ENCODE peak calls at places on chromosomes 6 and 20, in five cellular contexts. One of them, this sample, is unnamed.

GRCh38 chr20:64090165-64090564 is 6.0 kb upstream of the LKAAEAR1 start:
- DNase-seq in effector CD4-positive, alpha-beta T cell: no peak
- DNase-seq in posterior vena cava: no peak
- DNase-seq in Peyer's patch: no peak
- DNase-seq in stimulated activated CD4-positive, alpha-beta T cell treated with anti-CD3 and anti-CD28 coated beads, TNF-alpha, amount 100 ng/mL, for 24 hours: no peak
- DNase-seq in this sample: no peak

GRCh38 chr20:1392443-1392692 is 486 bp downstream of the FKBP1A start:
- DNase-seq in posterior vena cava: no peak
- DNase-seq in stimulated activated CD4-positive, alpha-beta T cell treated with anti-CD3 and anti-CD28 coated beads, TNF-alpha, amount 100 ng/mL, for 24 hours: no peak
- DNase-seq in Peyer's patch: no peak
- DNase-seq in effector CD4-positive, alpha-beta T cell: no peak
- DNase-seq in this sample: no peak

GRCh38 chr6:15310680-15311079 is 64.8 kb downstream of the JARID2 start:
- DNase-seq in stimulated activated CD4-positive, alpha-beta T cell treated with anti-CD3 and anti-CD28 coated beads, TNF-alpha, amount 100 ng/mL, for 24 hours: no peak
- DNase-seq in Peyer's patch: no peak
- DNase-seq in effector CD4-positive, alpha-beta T cell: no peak
- DNase-seq in posterior vena cava: no peak
- DNase-seq in this sample: peak; percentile 78

GRCh38 chr6:170098428-170099170 is 192.3 kb downstream of the DLL1 start:
- DNase-seq in effector CD4-positive, alpha-beta T cell: no peak
- DNase-seq in Peyer's patch: peak; percentile 39
- DNase-seq in posterior vena cava: peak; percentile 77
- DNase-seq in stimulated activated CD4-positive, alpha-beta T cell treated with anti-CD3 and anti-CD28 coated beads, TNF-alpha, amount 100 ng/mL, for 24 hours: no peak
- DNase-seq in this sample: no peak

GRCh38 chr6:5851261-5851757 is 155.4 kb downstream of the NRN1 start:
- DNase-seq in Peyer's patch: peak; percentile 80
- DNase-seq in effector CD4-positive, alpha-beta T cell: peak; percentile 57
- DNase-seq in stimulated activated CD4-positive, alpha-beta T cell treated with anti-CD3 and anti-CD28 coated beads, TNF-alpha, amount 100 ng/mL, for 24 hours: peak; percentile 26
- DNase-seq in posterior vena cava: no peak
- DNase-seq in this sample: peak; percentile 27

GRCh38 chr6:145668844-145669243 is 66.5 kb downstream of the EPM2A start:
- DNase-seq in stimulated activated CD4-positive, alpha-beta T cell treated with anti-CD3 and anti-CD28 coated beads, TNF-alpha, amount 100 ng/mL, for 24 hours: no peak
- DNase-seq in effector CD4-positive, alpha-beta T cell: no peak
- DNase-seq in Peyer's patch: no peak
- DNase-seq in posterior vena cava: no peak
- DNase-seq in this sample: no peak

GRCh38 chr20:62320581-62321354 is 18.0 kb downstream of the ADRM1 start:
- DNase-seq in effector CD4-positive, alpha-beta T cell: no peak
- DNase-seq in stimulated activated CD4-positive, alpha-beta T cell treated with anti-CD3 and anti-CD28 coated beads, TNF-alpha, amount 100 ng/mL, for 24 hours: no peak
- DNase-seq in Peyer's patch: no peak
- DNase-seq in posterior vena cava: no peak
- DNase-seq in this sample: no peak

GRCh38 chr20:40689100-40689942 is at the start of gene MAFB:
- DNase-seq in Peyer's patch: peak; percentile 86
- DNase-seq in posterior vena cava: peak; percentile 98
- DNase-seq in stimulated activated CD4-positive, alpha-beta T cell treated with anti-CD3 and anti-CD28 coated beads, TNF-alpha, amount 100 ng/mL, for 24 hours: no peak
- DNase-seq in effector CD4-positive, alpha-beta T cell: no peak
- DNase-seq in this sample: peak; percentile 89

GRCh38 chr6:27684264-27685211 is 211.6 kb upstream of the ZNF184 start:
- DNase-seq in effector CD4-positive, alpha-beta T cell: peak; percentile 25
- DNase-seq in Peyer's patch: peak; percentile 56
- DNase-seq in stimulated activated CD4-positive, alpha-beta T cell treated with anti-CD3 and anti-CD28 coated beads, TNF-alpha, amount 100 ng/mL, for 24 hours: no peak
- DNase-seq in posterior vena cava: no peak
- DNase-seq in this sample: peak; percentile 73

GRCh38 chr6:17291778-17292177 is 10.6 kb downstream of the RBM24 start:
- DNase-seq in effector CD4-positive, alpha-beta T cell: no peak
- DNase-seq in stimulated activated CD4-positive, alpha-beta T cell treated with anti-CD3 and anti-CD28 coated beads, TNF-alpha, amount 100 ng/mL, for 24 hours: no peak
- DNase-seq in Peyer's patch: no peak
- DNase-seq in posterior vena cava: no peak
- DNase-seq in this sample: no peak

GRCh38 chr20:32975698-32976674 is 28.2 kb downstream of the SUN5 start:
- DNase-seq in Peyer's patch: peak; percentile 35
- DNase-seq in stimulated activated CD4-positive, alpha-beta T cell treated with anti-CD3 and anti-CD28 coated beads, TNF-alpha, amount 100 ng/mL, for 24 hours: no peak
- DNase-seq in posterior vena cava: peak; percentile 71
- DNase-seq in effector CD4-positive, alpha-beta T cell: no peak
- DNase-seq in this sample: no peak

GRCh38 chr6:3294921-3295871 is 36.4 kb downstream of the PSMG4 start:
- DNase-seq in Peyer's patch: peak; percentile 56
- DNase-seq in posterior vena cava: peak; percentile 67
- DNase-seq in effector CD4-positive, alpha-beta T cell: no peak
- DNase-seq in stimulated activated CD4-positive, alpha-beta T cell treated with anti-CD3 and anti-CD28 coated beads, TNF-alpha, amount 100 ng/mL, for 24 hours: no peak
- DNase-seq in this sample: no peak

GRCh38 chr6:44275749-44276648 is 5.7 kb downstream of the TMEM151B start:
- DNase-seq in stimulated activated CD4-positive, alpha-beta T cell treated with anti-CD3 and anti-CD28 coated beads, TNF-alpha, amount 100 ng/mL, for 24 hours: no peak
- DNase-seq in effector CD4-positive, alpha-beta T cell: no peak
- DNase-seq in posterior vena cava: no peak
- DNase-seq in Peyer's patch: no peak
- DNase-seq in this sample: no peak

GRCh38 chr20:43389839-43390626 is 67.7 kb upstream of the SRSF6 start:
- DNase-seq in Peyer's patch: no peak
- DNase-seq in effector CD4-positive, alpha-beta T cell: no peak
- DNase-seq in posterior vena cava: peak; percentile 64
- DNase-seq in stimulated activated CD4-positive, alpha-beta T cell treated with anti-CD3 and anti-CD28 coated beads, TNF-alpha, amount 100 ng/mL, for 24 hours: no peak
- DNase-seq in this sample: no peak

GRCh38 chr20:10634683-10635411 is 39.0 kb downstream of the JAG1 start:
- DNase-seq in Peyer's patch: no peak
- DNase-seq in posterior vena cava: no peak
- DNase-seq in stimulated activated CD4-positive, alpha-beta T cell treated with anti-CD3 and anti-CD28 coated beads, TNF-alpha, amount 100 ng/mL, for 24 hours: no peak
- DNase-seq in effector CD4-positive, alpha-beta T cell: no peak
- DNase-seq in this sample: peak; percentile 54

GRCh38 chr6:48893048-48893447 is 570.0 kb downstream of the MMUT start:
- DNase-seq in effector CD4-positive, alpha-beta T cell: no peak
- DNase-seq in stimulated activated CD4-positive, alpha-beta T cell treated with anti-CD3 and anti-CD28 coated beads, TNF-alpha, amount 100 ng/mL, for 24 hours: no peak
- DNase-seq in posterior vena cava: no peak
- DNase-seq in Peyer's patch: no peak
- DNase-seq in this sample: no peak

GRCh38 chr6:85798934-85799490 is 156.3 kb upstream of the SYNCRIP start:
- DNase-seq in effector CD4-positive, alpha-beta T cell: no peak
- DNase-seq in stimulated activated CD4-positive, alpha-beta T cell treated with anti-CD3 and anti-CD28 coated beads, TNF-alpha, amount 100 ng/mL, for 24 hours: no peak
- DNase-seq in posterior vena cava: no peak
- DNase-seq in Peyer's patch: no peak
- DNase-seq in this sample: no peak

GRCh38 chr6:31761343-31761742 is 1.1 kb upstream of the SAPCD1 start:
- DNase-seq in Peyer's patch: no peak
- DNase-seq in stimulated activated CD4-positive, alpha-beta T cell treated with anti-CD3 and anti-CD28 coated beads, TNF-alpha, amount 100 ng/mL, for 24 hours: no peak
- DNase-seq in effector CD4-positive, alpha-beta T cell: no peak
- DNase-seq in posterior vena cava: no peak
- DNase-seq in this sample: no peak

GRCh38 chr6:158029668-158030230 is 48.1 kb downstream of the SYNJ2 start:
- DNase-seq in effector CD4-positive, alpha-beta T cell: no peak
- DNase-seq in stimulated activated CD4-positive, alpha-beta T cell treated with anti-CD3 and anti-CD28 coated beads, TNF-alpha, amount 100 ng/mL, for 24 hours: no peak
- DNase-seq in posterior vena cava: peak; percentile 47
- DNase-seq in Peyer's patch: no peak
- DNase-seq in this sample: no peak